ENCODE peak calls at places on chromosomes 6 and 20, in six cellular contexts. One of them, this sample, is unnamed. For H3K4me1, the result is how much of the 10 kb centered on the place peaks cover.

GRCh38 chr6:166671434-166672061 is 44.5 kb upstream of the RPS6KA2 start:
- DNase-seq in IMR-90: no peak
- DNase-seq in mesendoderm: peak
- DNase-seq in neuronal stem cell: no peak
- DNase-seq in trophoblast cell: no peak
- DNase-seq in H1: no peak
- DNase-seq in this sample: peak

GRCh38 chr6:169905041-169905807 is 153.8 kb downstream of the ERMARD start:
- DNase-seq in neuronal stem cell: no peak
- DNase-seq in mesendoderm: no peak
- DNase-seq in trophoblast cell: no peak
- DNase-seq in H1: no peak
- DNase-seq in IMR-90: peak
- DNase-seq in this sample: peak

GRCh38 chr6:132354517-132355167 is 46.6 kb downstream of the MOXD1 start:
- DNase-seq in H1: no peak
- DNase-seq in mesendoderm: peak
- DNase-seq in neuronal stem cell: no peak
- DNase-seq in trophoblast cell: no peak
- DNase-seq in IMR-90: no peak
- DNase-seq in this sample: no peak

GRCh38 chr6:38713812-38714211 is 1.3 kb upstream of the DNAH8 start:
- DNase-seq in IMR-90: no peak
- DNase-seq in H1: no peak
- DNase-seq in trophoblast cell: no peak
- DNase-seq in mesendoderm: no peak
- DNase-seq in neuronal stem cell: no peak
- DNase-seq in this sample: no peak

GRCh38 chr20:32484221-32485125 is 100.7 kb downstream of the NOL4L start:
- DNase-seq in trophoblast cell: no peak
- DNase-seq in H1: no peak
- DNase-seq in IMR-90: no peak
- DNase-seq in neuronal stem cell: no peak
- DNase-seq in mesendoderm: peak
- DNase-seq in this sample: peak

GRCh38 chr6:68756454-68757375 is 121.6 kb downstream of the ADGRB3 start:
- DNase-seq in H1: no peak
- DNase-seq in neuronal stem cell: no peak
- DNase-seq in IMR-90: no peak
- DNase-seq in trophoblast cell: no peak
- DNase-seq in mesendoderm: no peak
- DNase-seq in this sample: no peak

GRCh38 chr6:41122373-41122772 is 31.8 kb downstream of the TREML1 start:
- DNase-seq in IMR-90: peak
- DNase-seq in mesendoderm: no peak
- DNase-seq in trophoblast cell: no peak
- DNase-seq in neuronal stem cell: no peak
- DNase-seq in H1: no peak
- DNase-seq in this sample: peak

GRCh38 chr6:148869589-148869988 is 122.8 kb downstream of the UST start:
- DNase-seq in mesendoderm: peak
- DNase-seq in neuronal stem cell: no peak
- DNase-seq in trophoblast cell: no peak
- DNase-seq in H1: no peak
- DNase-seq in IMR-90: peak
- DNase-seq in this sample: peak

GRCh38 chr6:121677551-121677950 is 242.1 kb downstream of the GJA1 start:
- DNase-seq in H1: no peak
- DNase-seq in trophoblast cell: no peak
- DNase-seq in neuronal stem cell: no peak
- DNase-seq in IMR-90: no peak
- DNase-seq in mesendoderm: no peak
- DNase-seq in this sample: no peak

GRCh38 chr6:125211352-125211751 is 57.8 kb downstream of the TPD52L1 start:
- DNase-seq in H1: no peak
- DNase-seq in neuronal stem cell: no peak
- DNase-seq in trophoblast cell: no peak
- DNase-seq in IMR-90: no peak
- DNase-seq in mesendoderm: no peak
- DNase-seq in this sample: no peak

GRCh38 chr6:24524801-24525200 is 30.0 kb downstream of the ALDH5A1 start:
- DNase-seq in IMR-90: peak
- DNase-seq in neuronal stem cell: peak
- DNase-seq in H1: no peak
- DNase-seq in mesendoderm: peak
- DNase-seq in trophoblast cell: peak
- DNase-seq in this sample: peak

GRCh38 chr20:50282592-50283241 is 92.1 kb downstream of the CEBPB start:
- DNase-seq in neuronal stem cell: no peak
- DNase-seq in trophoblast cell: no peak
- DNase-seq in H1: no peak
- DNase-seq in mesendoderm: no peak
- DNase-seq in IMR-90: no peak
- DNase-seq in this sample: no peak

GRCh38 chr6:26235240-26235730 is 129.7 kb upstream of the BTN3A2 start:
- DNase-seq in neuronal stem cell: no peak
- DNase-seq in H1: no peak
- DNase-seq in IMR-90: no peak
- DNase-seq in mesendoderm: no peak
- DNase-seq in trophoblast cell: no peak
- DNase-seq in this sample: no peak

DNA sequence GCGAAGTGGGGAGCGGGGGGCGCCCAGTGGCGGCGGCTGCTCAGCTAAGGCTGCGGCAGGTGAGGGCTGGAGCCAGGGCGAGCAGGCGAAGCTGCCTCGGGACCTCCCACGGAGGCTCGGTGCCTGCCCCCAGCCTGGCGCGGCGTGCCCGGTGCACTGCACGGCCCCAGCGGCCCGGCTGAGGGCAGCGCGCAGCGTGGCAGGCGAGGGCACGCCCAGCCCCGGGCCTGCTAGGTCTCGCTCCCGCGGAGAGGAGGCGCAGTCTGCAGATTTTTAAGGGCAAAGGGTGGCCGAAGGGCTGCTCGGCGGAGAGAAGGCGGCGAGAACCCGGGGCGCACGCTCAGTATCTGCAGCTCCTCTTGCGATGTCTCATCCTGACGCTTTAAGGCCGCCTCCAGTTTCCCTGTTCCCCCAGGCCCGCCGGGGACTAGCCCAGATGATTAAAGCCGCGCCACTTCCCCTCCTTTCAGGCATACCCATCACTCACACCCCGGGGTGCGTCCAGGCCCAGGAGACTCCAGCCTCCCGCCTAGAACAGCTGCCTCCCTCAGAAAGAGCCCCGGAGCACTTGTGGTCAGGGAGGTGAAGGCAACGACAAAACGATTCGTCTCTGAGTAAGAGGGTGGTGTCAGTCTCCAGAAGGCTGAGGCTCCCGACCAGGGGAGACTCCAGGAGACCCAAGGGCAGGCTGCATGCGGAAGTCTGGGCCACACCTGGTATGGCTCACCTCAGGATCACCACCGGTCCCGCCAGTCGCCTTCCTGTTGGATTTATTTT is at the start of gene FERMT1:
- DNase-seq in mesendoderm: peak
- DNase-seq in trophoblast cell: peak
- DNase-seq in H1: peak
- DNase-seq in neuronal stem cell: peak
- DNase-seq in IMR-90: peak
- DNase-seq in this sample: peak
- H3K4me3 ChIP-seq in mesendoderm: peak
- H3K4me3 ChIP-seq in trophoblast cell: peak
- H3K4me3 ChIP-seq in H1: peak
- H3K4me3 ChIP-seq in neuronal stem cell: peak
- H3K4me3 ChIP-seq in IMR-90: peak
- H3K4me3 ChIP-seq in this sample: peak

DNA sequence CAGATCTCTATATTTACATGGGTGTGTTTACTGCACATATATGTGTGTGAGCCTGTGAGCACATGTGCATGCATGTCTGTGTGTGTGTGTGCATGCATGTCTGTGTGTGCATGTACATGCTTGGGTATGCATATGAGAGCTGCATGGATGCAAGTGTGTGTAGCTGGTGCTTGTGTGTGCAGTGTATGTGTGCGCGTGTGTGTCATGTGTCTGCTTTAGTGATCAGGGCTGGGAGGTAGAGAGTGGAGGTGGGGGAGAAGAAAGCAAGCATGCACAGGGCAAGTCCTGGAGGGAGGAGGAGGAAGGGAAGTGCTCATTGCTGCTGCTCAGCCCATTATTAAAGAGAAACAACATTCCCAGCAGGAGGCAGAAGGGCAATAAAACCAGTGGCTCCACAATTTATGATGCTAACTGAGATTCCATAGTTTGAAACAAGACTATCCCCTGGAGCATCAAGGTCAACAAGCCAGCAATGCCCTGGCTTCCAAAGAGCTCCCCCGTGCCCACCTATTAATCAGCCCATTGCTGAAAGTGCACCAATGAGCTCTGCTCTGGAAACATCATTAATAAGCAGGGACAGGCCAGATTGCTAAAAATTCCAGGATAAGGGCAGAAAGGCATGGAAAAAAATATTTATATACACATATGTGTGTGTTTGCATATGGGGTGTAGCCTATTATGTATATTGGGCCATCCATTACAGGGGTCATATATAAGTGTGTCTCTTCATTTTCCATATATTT is 414.0 kb downstream of the MAFB start:
- DNase-seq in mesendoderm: no peak
- DNase-seq in H1: no peak
- DNase-seq in neuronal stem cell: no peak
- DNase-seq in IMR-90: no peak
- DNase-seq in trophoblast cell: no peak
- DNase-seq in this sample: no peak
- H3K23ac ChIP-seq in mesendoderm: no peak
- H3K23ac ChIP-seq in H1: peak
- H3K23ac ChIP-seq in neuronal stem cell: no peak
- H3K23ac ChIP-seq in IMR-90: no peak
- H3K23ac ChIP-seq in trophoblast cell: peak
- H3K23ac ChIP-seq in this sample: no peak

GRCh38 chr6:35668708-35669440 is 19.8 kb downstream of the FKBP5 start:
- DNase-seq in IMR-90: peak
- DNase-seq in H1: no peak
- DNase-seq in mesendoderm: no peak
- DNase-seq in trophoblast cell: no peak
- DNase-seq in neuronal stem cell: no peak
- DNase-seq in this sample: no peak

GRCh38 chr6:35665573-35665972 is 23.1 kb downstream of the FKBP5 start:
- DNase-seq in mesendoderm: no peak
- DNase-seq in IMR-90: no peak
- DNase-seq in H1: no peak
- DNase-seq in neuronal stem cell: no peak
- DNase-seq in trophoblast cell: no peak
- DNase-seq in this sample: no peak

GRCh38 chr6:35668096-35668495 is 20.6 kb downstream of the FKBP5 start:
- DNase-seq in neuronal stem cell: no peak
- DNase-seq in trophoblast cell: no peak
- DNase-seq in mesendoderm: no peak
- DNase-seq in IMR-90: no peak
- DNase-seq in H1: no peak
- DNase-seq in this sample: no peak

GRCh38 chr6:35673755-35674154 is 15.0 kb downstream of the FKBP5 start:
- DNase-seq in trophoblast cell: no peak
- DNase-seq in neuronal stem cell: no peak
- DNase-seq in mesendoderm: no peak
- DNase-seq in IMR-90: no peak
- DNase-seq in H1: no peak
- DNase-seq in this sample: no peak

DNA sequence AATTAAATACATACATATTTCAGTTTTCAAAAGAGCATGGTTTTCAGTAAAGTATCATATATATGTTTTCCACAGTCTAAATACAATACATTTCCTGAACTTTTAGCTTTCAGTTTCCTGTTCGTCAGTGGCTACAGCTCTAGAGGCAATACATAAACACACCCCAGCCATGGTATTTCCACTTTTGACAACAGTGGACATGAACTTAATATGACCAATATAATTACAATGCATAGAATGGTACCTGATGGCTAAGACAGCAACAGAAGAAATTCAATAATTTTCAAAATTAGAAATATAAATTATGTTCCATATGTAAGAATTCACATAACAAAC is 19.3 kb downstream of the FKBP5 start:
- DNase-seq in H1: no peak
- DNase-seq in neuronal stem cell: no peak
- DNase-seq in IMR-90: peak
- DNase-seq in mesendoderm: no peak
- DNase-seq in trophoblast cell: no peak
- DNase-seq in this sample: peak
- H3K4me1 ChIP-seq in H1: under half
- H3K4me1 ChIP-seq in neuronal stem cell: under half
- H3K4me1 ChIP-seq in IMR-90: under half
- H3K4me1 ChIP-seq in mesendoderm: under half
- H3K4me1 ChIP-seq in trophoblast cell: under half
- H3K4me1 ChIP-seq in this sample: under half

DNA sequence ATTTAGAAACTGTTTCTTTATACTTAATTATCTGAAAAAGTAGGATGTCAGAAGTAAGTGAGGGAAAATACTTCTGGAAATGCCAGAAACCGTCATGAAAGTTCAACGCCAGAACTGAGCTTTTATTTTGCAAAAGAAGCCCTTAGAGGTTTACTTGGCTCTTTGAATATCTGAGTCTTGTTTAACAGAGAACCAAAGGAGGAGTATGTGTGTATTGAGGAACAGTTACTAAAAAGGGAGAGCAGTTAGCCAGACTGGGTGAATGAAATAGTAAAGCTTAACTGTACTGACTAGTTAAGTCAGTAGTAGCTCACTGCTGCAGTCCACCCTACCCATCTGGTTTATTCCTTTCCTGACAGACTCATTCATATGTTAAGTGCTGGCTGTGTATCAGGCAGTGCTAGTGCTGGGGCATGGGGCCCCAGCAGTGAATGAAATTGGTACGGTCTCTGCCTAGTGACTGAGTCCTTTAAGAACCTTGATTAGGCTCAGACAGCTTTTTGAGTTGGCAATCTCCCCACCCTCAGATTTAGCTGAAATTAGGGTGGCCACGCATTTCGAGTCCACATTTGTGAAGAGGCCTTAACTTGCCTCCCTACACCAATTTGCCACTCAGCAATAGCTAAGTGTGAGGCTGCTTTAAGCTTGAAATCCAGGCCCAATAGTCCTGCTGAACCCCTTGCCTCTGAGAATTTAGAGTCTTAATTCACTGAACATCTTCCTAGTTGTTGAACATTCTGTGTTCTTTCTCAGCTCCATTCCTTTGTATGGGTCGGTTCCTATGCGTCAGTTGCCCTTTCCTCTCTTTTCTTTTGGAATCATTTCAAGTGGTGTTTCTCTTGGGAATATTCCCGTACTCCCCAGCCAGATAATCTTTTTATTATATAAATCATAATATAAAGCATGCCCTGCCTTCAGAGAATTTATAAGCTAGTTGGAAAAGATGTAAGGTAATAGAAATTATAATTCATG is 20.2 kb downstream of the MAP3K4 start:
- DNase-seq in trophoblast cell: no peak
- DNase-seq in H1: no peak
- DNase-seq in mesendoderm: peak
- DNase-seq in IMR-90: peak
- DNase-seq in neuronal stem cell: peak
- DNase-seq in this sample: no peak
- H3K4me3 ChIP-seq in trophoblast cell: no peak
- H3K4me3 ChIP-seq in H1: peak
- H3K4me3 ChIP-seq in mesendoderm: no peak
- H3K4me3 ChIP-seq in IMR-90: no peak
- H3K4me3 ChIP-seq in neuronal stem cell: no peak
- H3K4me3 ChIP-seq in this sample: no peak

GRCh38 chr6:104952911-104953409 is 3.9 kb upstream of the LIN28B start:
- DNase-seq in mesendoderm: peak
- DNase-seq in IMR-90: no peak
- DNase-seq in H1: no peak
- DNase-seq in neuronal stem cell: peak
- DNase-seq in trophoblast cell: peak
- DNase-seq in this sample: peak
- H3K23ac ChIP-seq in mesendoderm: no peak
- H3K23ac ChIP-seq in IMR-90: no peak
- H3K23ac ChIP-seq in H1: no peak
- H3K23ac ChIP-seq in neuronal stem cell: peak
- H3K23ac ChIP-seq in trophoblast cell: no peak
- H3K23ac ChIP-seq in this sample: no peak